ENCODE peak calls at places on chromosomes 11 and 22, in six cellular contexts. One of them, this sample, is unnamed. For H3K36me3, the result is how much of the 10 kb centered on the place peaks cover.

GRCh38 chr22:22754268-22754657 is 109.8 kb downstream of the GGTLC2 start:
- DNase-seq in fibroblast of lung: no peak
- DNase-seq in adrenal gland: no peak
- DNase-seq in tibial nerve: no peak
- DNase-seq in MM.1S: no peak
- DNase-seq in gastrocnemius medialis: no peak
- DNase-seq in this sample: no peak

GRCh38 chr22:18952022-18952421 is 15.9 kb upstream of the PRODH start:
- DNase-seq in tibial nerve: no peak
- DNase-seq in gastrocnemius medialis: no peak
- DNase-seq in adrenal gland: no peak
- DNase-seq in fibroblast of lung: no peak
- DNase-seq in MM.1S: no peak
- DNase-seq in this sample: no peak

GRCh38 chr22:38828616-38829205 is 15.1 kb downstream of the NPTXR start:
- DNase-seq in tibial nerve: no peak
- DNase-seq in gastrocnemius medialis: no peak
- DNase-seq in fibroblast of lung: no peak
- DNase-seq in MM.1S: no peak
- DNase-seq in adrenal gland: no peak
- DNase-seq in this sample: no peak

GRCh38 chr22:33728847-33729246 is 191.4 kb downstream of the LARGE1 start:
- DNase-seq in gastrocnemius medialis: no peak
- DNase-seq in MM.1S: no peak
- DNase-seq in adrenal gland: no peak
- DNase-seq in fibroblast of lung: no peak
- DNase-seq in tibial nerve: no peak
- DNase-seq in this sample: no peak

GRCh38 chr11:16787035-16787744 is 48.7 kb downstream of the C11orf58 start:
- DNase-seq in MM.1S: no peak
- DNase-seq in gastrocnemius medialis: no peak
- DNase-seq in fibroblast of lung: peak
- DNase-seq in tibial nerve: no peak
- DNase-seq in adrenal gland: no peak
- DNase-seq in this sample: no peak

GRCh38 chr11:12116425-12117032 is 6.1 kb downstream of the MICAL2 start:
- DNase-seq in fibroblast of lung: no peak
- DNase-seq in MM.1S: no peak
- DNase-seq in tibial nerve: no peak
- DNase-seq in gastrocnemius medialis: no peak
- DNase-seq in adrenal gland: no peak
- DNase-seq in this sample: no peak

GRCh38 chr11:95417832-95418231 is 186.8 kb upstream of the SESN3 start:
- DNase-seq in gastrocnemius medialis: no peak
- DNase-seq in MM.1S: no peak
- DNase-seq in tibial nerve: no peak
- DNase-seq in fibroblast of lung: no peak
- DNase-seq in adrenal gland: no peak
- DNase-seq in this sample: no peak

GRCh38 chr11:106286881-106287504 is 209.5 kb downstream of the AASDHPPT start:
- DNase-seq in fibroblast of lung: no peak
- DNase-seq in gastrocnemius medialis: no peak
- DNase-seq in adrenal gland: no peak
- DNase-seq in tibial nerve: no peak
- DNase-seq in MM.1S: no peak
- DNase-seq in this sample: peak

GRCh38 chr11:119468511-119468910 is 45.5 kb upstream of the THY1 start:
- DNase-seq in fibroblast of lung: no peak
- DNase-seq in gastrocnemius medialis: no peak
- DNase-seq in adrenal gland: no peak
- DNase-seq in tibial nerve: no peak
- DNase-seq in MM.1S: no peak
- DNase-seq in this sample: no peak

GRCh38 chr11:121070951-121071350 is 30.1 kb upstream of the TECTA start:
- DNase-seq in gastrocnemius medialis: no peak
- DNase-seq in tibial nerve: no peak
- DNase-seq in MM.1S: no peak
- DNase-seq in adrenal gland: no peak
- DNase-seq in fibroblast of lung: peak
- DNase-seq in this sample: no peak

GRCh38 chr22:19756288-19757128 is 4.1 kb upstream of the TBX1 start:
- DNase-seq in gastrocnemius medialis: no peak
- DNase-seq in fibroblast of lung: no peak
- DNase-seq in adrenal gland: peak
- DNase-seq in tibial nerve: no peak
- DNase-seq in MM.1S: peak
- DNase-seq in this sample: peak

GRCh38 chr11:46361283-46362145 is 14.3 kb downstream of the DGKZ start:
- DNase-seq in gastrocnemius medialis: peak
- DNase-seq in fibroblast of lung: peak
- DNase-seq in adrenal gland: no peak
- DNase-seq in MM.1S: peak
- DNase-seq in tibial nerve: no peak
- DNase-seq in this sample: peak

GRCh38 chr22:49862408-49862776 is 8.7 kb downstream of the ZBED4 start:
- DNase-seq in adrenal gland: no peak
- DNase-seq in fibroblast of lung: no peak
- DNase-seq in tibial nerve: no peak
- DNase-seq in MM.1S: no peak
- DNase-seq in gastrocnemius medialis: no peak
- DNase-seq in this sample: no peak

GRCh38 chr11:16924826-16925494 is 89.3 kb downstream of the PLEKHA7 start:
- DNase-seq in fibroblast of lung: peak
- DNase-seq in adrenal gland: no peak
- DNase-seq in gastrocnemius medialis: peak
- DNase-seq in MM.1S: no peak
- DNase-seq in tibial nerve: no peak
- DNase-seq in this sample: no peak

GRCh38 chr11:133793271-133793848 is 52.0 kb downstream of the SPATA19 start:
- DNase-seq in fibroblast of lung: no peak
- DNase-seq in gastrocnemius medialis: no peak
- DNase-seq in MM.1S: no peak
- DNase-seq in tibial nerve: no peak
- DNase-seq in adrenal gland: no peak
- DNase-seq in this sample: no peak

GRCh38 chr11:18312663-18313420 is 9.1 kb downstream of the HPS5 start:
- DNase-seq in adrenal gland: no peak
- DNase-seq in fibroblast of lung: no peak
- DNase-seq in tibial nerve: no peak
- DNase-seq in gastrocnemius medialis: no peak
- DNase-seq in MM.1S: no peak
- DNase-seq in this sample: no peak

GRCh38 chr11:22677153-22677890 is 10.9 kb downstream of the GAS2 start:
- DNase-seq in MM.1S: peak
- DNase-seq in fibroblast of lung: no peak
- DNase-seq in tibial nerve: no peak
- DNase-seq in gastrocnemius medialis: peak
- DNase-seq in adrenal gland: no peak
- DNase-seq in this sample: no peak

GRCh38 chr11:116414357-116414756 is 358.4 kb downstream of the BUD13 start:
- DNase-seq in gastrocnemius medialis: no peak
- DNase-seq in adrenal gland: no peak
- DNase-seq in MM.1S: no peak
- DNase-seq in fibroblast of lung: no peak
- DNase-seq in tibial nerve: no peak
- DNase-seq in this sample: no peak

GRCh38 chr11:23404225-23405160 is 544.2 kb upstream of the CCDC179 start:
- DNase-seq in MM.1S: no peak
- DNase-seq in gastrocnemius medialis: no peak
- DNase-seq in adrenal gland: no peak
- DNase-seq in tibial nerve: no peak
- DNase-seq in fibroblast of lung: no peak
- DNase-seq in this sample: no peak

GRCh38 chr11:105968021-105968697 is 53.9 kb downstream of the MSANTD4 start:
- DNase-seq in adrenal gland: no peak
- DNase-seq in gastrocnemius medialis: no peak
- DNase-seq in fibroblast of lung: peak
- DNase-seq in tibial nerve: no peak
- DNase-seq in MM.1S: no peak
- DNase-seq in this sample: no peak

GRCh38 chr11:18720086-18720810 is 5.7 kb downstream of the IGSF22 start:
- DNase-seq in gastrocnemius medialis: no peak
- DNase-seq in adrenal gland: no peak
- DNase-seq in tibial nerve: no peak
- DNase-seq in MM.1S: no peak
- DNase-seq in fibroblast of lung: no peak
- DNase-seq in this sample: no peak

GRCh38 chr11:94895451-94895850 is 77.9 kb downstream of the CWC15 start:
- DNase-seq in tibial nerve: no peak
- DNase-seq in gastrocnemius medialis: no peak
- DNase-seq in MM.1S: no peak
- DNase-seq in fibroblast of lung: peak
- DNase-seq in adrenal gland: no peak
- DNase-seq in this sample: no peak

GRCh38 chr22:50271519-50271970 is 1.4 kb upstream of the MAPK11 start:
- DNase-seq in fibroblast of lung: peak
- DNase-seq in tibial nerve: no peak
- DNase-seq in gastrocnemius medialis: no peak
- DNase-seq in MM.1S: peak
- DNase-seq in adrenal gland: peak
- DNase-seq in this sample: peak

GRCh38 chr11:64650923-64651523 is 60.0 kb downstream of the SLC22A12 start:
- DNase-seq in adrenal gland: no peak
- DNase-seq in MM.1S: no peak
- DNase-seq in tibial nerve: no peak
- DNase-seq in gastrocnemius medialis: no peak
- DNase-seq in fibroblast of lung: peak
- DNase-seq in this sample: peak

GRCh38 chr11:120137611-120138521 is at the start of gene TRIM29:
- DNase-seq in tibial nerve: peak
- DNase-seq in adrenal gland: peak
- DNase-seq in gastrocnemius medialis: no peak
- DNase-seq in fibroblast of lung: no peak
- DNase-seq in MM.1S: no peak
- DNase-seq in this sample: no peak

GRCh38 chr11:47186076-47186936 is at the start of gene PACSIN3:
- DNase-seq in tibial nerve: no peak
- DNase-seq in fibroblast of lung: peak
- DNase-seq in gastrocnemius medialis: no peak
- DNase-seq in MM.1S: peak
- DNase-seq in adrenal gland: peak
- DNase-seq in this sample: peak

GRCh38 chr22:40312050-40312449 is 34.2 kb upstream of the ADSL start:
- DNase-seq in gastrocnemius medialis: no peak
- DNase-seq in MM.1S: no peak
- DNase-seq in fibroblast of lung: no peak
- DNase-seq in tibial nerve: no peak
- DNase-seq in adrenal gland: no peak
- DNase-seq in this sample: no peak
- H3K36me3 ChIP-seq in gastrocnemius medialis: half or more
- H3K36me3 ChIP-seq in MM.1S: under half
- H3K36me3 ChIP-seq in fibroblast of lung: under half
- H3K36me3 ChIP-seq in tibial nerve: under half
- H3K36me3 ChIP-seq in adrenal gland: under half
- H3K36me3 ChIP-seq in this sample: half or more

DNA sequence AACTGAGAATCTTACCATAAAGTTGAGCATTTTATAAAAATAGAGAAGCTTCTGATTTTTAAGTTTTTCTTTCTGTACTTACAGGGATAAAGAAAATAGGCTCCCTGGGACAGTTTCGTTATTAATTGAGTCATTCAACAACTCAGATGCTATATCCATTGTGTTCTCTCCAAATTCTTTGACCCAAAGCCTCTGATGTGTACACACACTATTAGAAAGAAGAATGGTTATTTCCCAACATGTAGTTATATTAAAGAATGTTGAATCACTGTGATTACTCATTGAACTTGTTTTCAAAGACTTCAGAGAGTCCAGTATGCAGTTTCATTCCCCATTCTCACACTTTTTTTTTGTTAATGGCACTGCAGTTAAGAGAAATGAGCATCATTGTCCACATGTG is 734.3 kb upstream of the ARHGAP42 start:
- DNase-seq in gastrocnemius medialis: no peak
- DNase-seq in fibroblast of lung: no peak
- DNase-seq in MM.1S: no peak
- DNase-seq in adrenal gland: no peak
- DNase-seq in tibial nerve: no peak
- DNase-seq in this sample: no peak
- H3K27ac ChIP-seq in gastrocnemius medialis: no peak
- H3K27ac ChIP-seq in fibroblast of lung: no peak
- H3K27ac ChIP-seq in MM.1S: no peak
- H3K27ac ChIP-seq in adrenal gland: no peak
- H3K27ac ChIP-seq in tibial nerve: no peak
- H3K27ac ChIP-seq in this sample: no peak

GRCh38 chr22:30211124-30211820 is 35.3 kb downstream of the LIF start:
- DNase-seq in gastrocnemius medialis: no peak
- DNase-seq in MM.1S: no peak
- DNase-seq in fibroblast of lung: no peak
- DNase-seq in tibial nerve: no peak
- DNase-seq in adrenal gland: no peak
- DNase-seq in this sample: no peak
- H3K4me3 ChIP-seq in gastrocnemius medialis: no peak
- H3K4me3 ChIP-seq in MM.1S: no peak
- H3K4me3 ChIP-seq in fibroblast of lung: no peak
- H3K4me3 ChIP-seq in tibial nerve: no peak
- H3K4me3 ChIP-seq in adrenal gland: no peak
- H3K4me3 ChIP-seq in this sample: no peak

DNA sequence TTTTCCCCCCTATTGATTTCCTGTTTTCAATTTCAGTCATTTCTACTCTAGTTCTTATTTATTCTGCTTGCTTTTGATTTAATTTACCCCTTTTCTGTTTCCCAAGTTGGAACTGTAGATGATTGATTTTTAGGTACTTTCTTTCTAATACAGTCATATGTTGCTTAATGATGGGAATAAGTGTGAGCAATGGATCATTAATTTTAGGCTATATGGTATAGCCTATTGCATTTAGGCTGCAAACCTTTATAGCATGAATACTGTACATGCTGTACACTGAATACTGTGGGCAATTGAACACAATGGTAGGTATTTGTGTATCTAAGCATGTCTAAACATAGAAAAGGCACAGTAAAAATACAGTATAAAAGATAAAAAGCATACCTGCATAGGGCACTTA is 44.9 kb downstream of the DDX10 start:
- DNase-seq in adrenal gland: no peak
- DNase-seq in tibial nerve: no peak
- DNase-seq in MM.1S: no peak
- DNase-seq in gastrocnemius medialis: no peak
- DNase-seq in fibroblast of lung: no peak
- DNase-seq in this sample: no peak
- H3K36me3 ChIP-seq in adrenal gland: under half
- H3K36me3 ChIP-seq in tibial nerve: under half
- H3K36me3 ChIP-seq in MM.1S: under half
- H3K36me3 ChIP-seq in gastrocnemius medialis: under half
- H3K36me3 ChIP-seq in fibroblast of lung: under half
- H3K36me3 ChIP-seq in this sample: under half

DNA sequence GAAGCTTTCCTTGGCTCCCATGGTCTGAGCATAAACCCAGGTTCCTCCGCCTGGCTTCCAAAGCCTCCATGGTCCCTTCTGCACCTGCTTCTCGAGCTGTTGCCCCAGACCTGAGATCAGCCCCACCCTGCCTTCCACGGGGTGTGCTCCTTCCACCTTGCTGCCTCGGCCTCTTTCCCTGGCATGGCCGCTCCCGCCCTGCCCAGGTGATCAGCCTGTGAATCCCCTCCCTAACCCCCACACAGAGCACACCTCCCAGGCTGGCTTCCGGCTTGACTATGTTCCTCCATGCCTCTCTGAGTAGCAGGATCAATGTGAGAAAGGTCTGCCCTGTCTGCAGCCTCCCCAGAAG is 2.7 kb upstream of the PPP6R3 start:
- DNase-seq in MM.1S: no peak
- DNase-seq in tibial nerve: no peak
- DNase-seq in adrenal gland: no peak
- DNase-seq in fibroblast of lung: no peak
- DNase-seq in gastrocnemius medialis: no peak
- DNase-seq in this sample: no peak
- H3K27ac ChIP-seq in MM.1S: no peak
- H3K27ac ChIP-seq in tibial nerve: no peak
- H3K27ac ChIP-seq in adrenal gland: no peak
- H3K27ac ChIP-seq in fibroblast of lung: no peak
- H3K27ac ChIP-seq in gastrocnemius medialis: no peak
- H3K27ac ChIP-seq in this sample: no peak